ENCODE peak calls at places on chromosomes 5 and 9, in ten cellular contexts. R is esophagus muscularis mucosa; Z is naive thymus-derived CD4-positive, alpha-beta T cell; D is mesendoderm; Q is colonic mucosa; L is neuronal stem cell; S is CD8-positive, alpha-beta T cell; I is cardiac muscle cell; C is stomach; O is suprapubic skin. V is an unnamed sample.

GRCh38 chr9:128180447-128180846 is 10.9 kb downstream of the CIZ1 start:
- DNase-seq in R (no peak), Z (no peak), D (no peak), Q (no peak), L (no peak), S (no peak), I (no peak), C (no peak), O (no peak), V (no peak)

GRCh38 chr5:111530298-111530740 is 18.0 kb upstream of the STARD4 start:
- DNase-seq in R (peak; percentile 94), Z (peak; percentile 76), D (peak; percentile 78), Q (peak; percentile 54), L (no peak), S (peak; percentile 64), I (peak; percentile 93), C (peak; percentile 37), O (peak; percentile 81), V (no peak)

GRCh38 chr5:7676455-7676854 is 174.5 kb downstream of the CFAP90 start:
- DNase-seq in R (peak; percentile 34), Z (no peak), D (no peak), Q (no peak), L (no peak), S (no peak), I (no peak), C (no peak), O (no peak), V (no peak)

GRCh38 chr5:108061941-108062340 is 320.0 kb downstream of the FBXL17 start:
- DNase-seq in R (no peak), Z (no peak), D (no peak), Q (no peak), L (no peak), S (no peak), I (peak; percentile 40), C (no peak), O (no peak), V (no peak)

GRCh38 chr5:61362796-61363364 is 30.8 kb downstream of the ZSWIM6 start:
- DNase-seq in R (no peak), Z (no peak), D (peak; percentile 62), Q (no peak), L (no peak), S (no peak), I (peak; percentile 24), C (no peak), O (no peak), V (no peak)

GRCh38 chr5:133365326-133365725 is 247.0 kb downstream of the FSTL4 start:
- DNase-seq in R (no peak), Z (no peak), D (peak; percentile 57), Q (no peak), L (peak; percentile 57), S (no peak), I (no peak), C (no peak), O (no peak), V (no peak)

GRCh38 chr9:81754245-81754644 is 64.9 kb upstream of the TLE1 start:
- DNase-seq in R (no peak), Z (no peak), D (no peak), Q (no peak), L (no peak), S (no peak), I (no peak), C (no peak), O (no peak), V (no peak)

GRCh38 chr9:89177401-89178161 is 1.0 kb downstream of the SHC3 start:
- DNase-seq in R (peak; percentile 81), Z (no peak), D (peak; percentile 54), Q (no peak), L (peak; percentile 27), S (no peak), I (peak; percentile 39), C (no peak), O (no peak), V (no peak)

GRCh38 chr5:76851713-76852369 is 2.0 kb downstream of the S100Z start:
- DNase-seq in R (no peak), Z (no peak), D (no peak), Q (no peak), L (no peak), S (no peak), I (peak; percentile 31), C (no peak), O (no peak), V (no peak)

GRCh38 chr5:73266925-73267775 is 94.2 kb downstream of the TMEM174 start:
- DNase-seq in R (no peak), Z (no peak), D (no peak), Q (no peak), L (peak; percentile 42), S (no peak), I (no peak), C (no peak), O (no peak), V (no peak)

GRCh38 chr5:173301695-173302545 is 26.3 kb downstream of the STC2 start:
- DNase-seq in R (no peak), Z (no peak), D (no peak), Q (no peak), L (peak; percentile 62), S (no peak), I (peak; percentile 48), C (no peak), O (no peak), V (no peak)

GRCh38 chr9:128702949-128703615 is 779 bp downstream of the PKN3 start:
- DNase-seq in R (no peak), Z (peak; percentile 21), D (peak; percentile 69), Q (no peak), L (peak; percentile 50), S (no peak), I (no peak), C (no peak), O (no peak), V (peak; percentile 64)

GRCh38 chr9:136643596-136644342 is 18.9 kb upstream of the EGFL7 start:
- DNase-seq in R (no peak), Z (no peak), D (no peak), Q (no peak), L (no peak), S (no peak), I (no peak), C (no peak), O (no peak), V (no peak)

GRCh38 chr9:31894008-31894407 is 490.4 kb upstream of the ACO1 start:
- DNase-seq in R (no peak), Z (no peak), D (no peak), Q (no peak), L (no peak), S (no peak), I (no peak), C (no peak), O (no peak), V (no peak)

GRCh38 chr5:138542120-138542955 is 698 bp downstream of the ETF1 start:
- DNase-seq in R (no peak), Z (no peak), D (peak; percentile 32), Q (peak; percentile 31), L (no peak), S (no peak), I (peak; percentile 14), C (peak; percentile 27), O (no peak), V (no peak)

GRCh38 chr5:103259705-103260355 is 1.3 kb downstream of the MACIR start:
- DNase-seq in R (no peak), Z (peak; percentile 9), D (peak; percentile 69), Q (peak; percentile 70), L (no peak), S (no peak), I (peak; percentile 45), C (no peak), O (no peak), V (no peak)

DNA sequence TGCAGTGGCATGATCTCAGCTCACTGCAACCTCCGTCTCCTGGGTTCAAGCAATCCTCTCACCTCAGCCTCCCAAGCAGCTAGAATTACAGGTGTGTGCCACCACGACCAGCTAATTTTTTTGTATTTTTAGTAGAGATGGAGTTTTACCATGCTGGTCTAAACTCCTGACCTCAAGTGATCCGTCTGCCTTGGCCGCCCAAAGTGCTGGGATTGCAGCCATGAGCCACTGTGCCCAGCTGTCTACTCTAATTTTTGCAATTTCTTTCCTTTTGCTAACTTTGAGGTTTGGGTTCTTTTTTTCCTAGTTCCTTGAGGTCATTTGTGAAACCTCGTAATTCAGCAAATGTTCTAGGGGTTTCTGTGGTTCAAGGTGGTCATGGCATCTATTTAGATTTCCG is 63.7 kb upstream of the PRLR start:
- DNase-seq in R (no peak), Z (no peak), D (no peak), Q (no peak), L (no peak), S (no peak), I (no peak), C (no peak), O (no peak), V (no peak)
- H3K27ac ChIP-seq in R (no peak overlapping the region), Z (no peak overlapping the region), D (no peak overlapping the region), Q (no peak overlapping the region), L (no peak overlapping the region), S (no peak overlapping the region), I (no peak overlapping the region), C (no peak overlapping the region), O (no peak overlapping the region), V (no peak overlapping the region)

DNA sequence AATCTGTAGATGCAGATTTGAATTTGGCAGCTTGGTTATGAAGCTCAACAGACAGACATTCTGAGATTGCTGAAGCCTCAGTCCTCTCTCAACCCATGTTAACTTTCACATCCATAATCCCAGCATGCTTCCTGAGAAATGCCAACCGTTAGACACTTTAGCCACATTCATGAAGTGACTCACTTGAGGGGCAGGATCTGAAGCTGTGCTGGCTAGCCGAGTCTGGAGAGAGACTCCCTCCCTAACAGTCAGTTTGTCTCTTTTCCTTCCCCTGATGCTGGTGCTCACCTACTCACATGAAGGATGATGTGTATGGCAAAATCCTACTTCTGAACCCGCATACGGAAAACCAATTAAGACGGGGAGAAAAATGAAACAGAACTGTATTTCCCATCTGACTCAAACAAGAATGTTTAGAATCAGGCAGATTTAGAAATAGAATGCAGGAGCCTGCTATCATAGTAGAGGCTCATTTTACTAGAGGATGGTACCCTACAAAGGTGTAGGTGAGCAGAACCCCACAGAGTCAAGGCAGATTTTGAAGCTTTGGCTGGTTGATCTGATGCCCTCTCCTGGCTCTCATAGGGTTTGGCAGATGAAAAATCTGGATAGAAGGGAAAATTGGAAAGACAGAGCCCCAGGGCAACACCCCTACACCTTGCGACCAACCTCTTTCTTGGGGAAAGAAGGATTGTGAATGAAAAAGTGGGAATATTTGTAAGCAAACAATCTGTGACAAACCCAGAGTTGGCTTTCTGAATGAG is 150.9 kb upstream of the LHFPL2 start:
- DNase-seq in R (no peak), Z (no peak), D (no peak), Q (no peak), L (no peak), S (no peak), I (peak; percentile 37), C (no peak), O (no peak), V (no peak)
- H3K4me1 ChIP-seq in R (peaks cover 2% of the 10 kb centered on the region), Z (no peaks in the 10 kb centered on the region), D (peaks cover 3% of the 10 kb centered on the region), Q (no peaks in the 10 kb centered on the region), L (peaks cover 2% of the 10 kb centered on the region), S (no peaks in the 10 kb centered on the region), I (peaks cover 14% of the 10 kb centered on the region), C (peaks cover 7% of the 10 kb centered on the region), O (no peaks in the 10 kb centered on the region), V (peaks cover 7% of the 10 kb centered on the region)

GRCh38 chr9:132236662-132237311 is 74.9 kb downstream of the NTNG2 start:
- DNase-seq in R (no peak), Z (no peak), D (no peak), Q (no peak), L (no peak), S (no peak), I (no peak), C (no peak), O (no peak), V (no peak)
- H3K27ac ChIP-seq in R (no peak overlapping the region), Z (no peak overlapping the region), D (no peak overlapping the region), Q (no peak overlapping the region), L (no peak overlapping the region), S (no peak overlapping the region), I (no peak overlapping the region), C (no peak overlapping the region), O (no peak overlapping the region), V (no peak overlapping the region)

GRCh38 chr5:1185652-1186350 is 15.6 kb upstream of the SLC6A19 start:
- DNase-seq in R (no peak), Z (no peak), D (no peak), Q (peak; percentile 59), L (no peak), S (no peak), I (no peak), C (peak; percentile 65), O (no peak), V (no peak)
- H3K4me1 ChIP-seq in R (peaks cover 16% of the 10 kb centered on the region), Z (no peaks in the 10 kb centered on the region), D (no peaks in the 10 kb centered on the region), Q (peaks cover 9% of the 10 kb centered on the region), L (peaks cover 21% of the 10 kb centered on the region), S (no peaks in the 10 kb centered on the region), I (peaks cover 56% of the 10 kb centered on the region), C (peaks cover 29% of the 10 kb centered on the region), O (no peaks in the 10 kb centered on the region), V (no peaks in the 10 kb centered on the region)

V was measured in ovary.